ENCODE peak calls at places on chromosome 21, in nine cellular contexts. T is thoracic aorta, W is neural progenitor cell, O is heart right ventricle, S is tibial nerve, Y is PC-3, G is stomach, M is suprapubic skin, B is right atrium auricular region. N is an unnamed sample.

GRCh38 chr21:26070121-26070520 is 100.4 kb downstream of the APP start:
- DNase-seq in O (no peak), B (no peak), T (no peak), Y (peak; percentile 39), M (no peak), G (no peak), W (no peak), S (no peak), N (no peak)

GRCh38 chr21:17819878-17820232 is 699 bp upstream of the C21orf91 start:
- DNase-seq in O (no peak), Y (no peak), S (peak; percentile 23), G (no peak), T (peak; percentile 7), M (no peak), B (peak; percentile 62), W (no peak), N (peak; percentile 31)

GRCh38 chr21:36450511-36450910 is 29.4 kb downstream of the CLDN14 start:
- DNase-seq in M (no peak), Y (peak; percentile 41), S (no peak), G (no peak), B (no peak), T (no peak), W (no peak), O (no peak), N (no peak)

GRCh38 chr21:41142051-41142795 is 25.7 kb upstream of the BACE2 start:
- DNase-seq in Y (peak; percentile 86), S (no peak), T (peak; percentile 21), O (peak; percentile 41), G (no peak), M (no peak), W (peak; percentile 21), B (no peak), N (no peak)

GRCh38 chr21:28439246-28439645 is 553.4 kb downstream of the LTN1 start:
- DNase-seq in S (no peak), O (no peak), G (no peak), Y (no peak), B (no peak), T (no peak), M (no peak), W (no peak), N (no peak)

GRCh38 chr21:25464275-25464674 is 143.0 kb downstream of the MRPL39 start:
- DNase-seq in M (no peak), O (no peak), T (no peak), G (no peak), Y (peak; percentile 19), W (no peak), B (no peak), S (no peak), N (no peak)

GRCh38 chr21:25925936-25926335 is 191.2 kb downstream of the GABPA start:
- DNase-seq in B (no peak), T (no peak), M (no peak), S (no peak), G (peak; percentile 43), Y (peak; percentile 25), O (peak; percentile 64), W (no peak), N (no peak)

GRCh38 chr21:29378814-29379213 is 80.1 kb downstream of the BACH1 start:
- DNase-seq in M (no peak), T (no peak), S (no peak), B (no peak), W (no peak), G (peak; percentile 34), Y (no peak), O (no peak), N (no peak)

DNA sequence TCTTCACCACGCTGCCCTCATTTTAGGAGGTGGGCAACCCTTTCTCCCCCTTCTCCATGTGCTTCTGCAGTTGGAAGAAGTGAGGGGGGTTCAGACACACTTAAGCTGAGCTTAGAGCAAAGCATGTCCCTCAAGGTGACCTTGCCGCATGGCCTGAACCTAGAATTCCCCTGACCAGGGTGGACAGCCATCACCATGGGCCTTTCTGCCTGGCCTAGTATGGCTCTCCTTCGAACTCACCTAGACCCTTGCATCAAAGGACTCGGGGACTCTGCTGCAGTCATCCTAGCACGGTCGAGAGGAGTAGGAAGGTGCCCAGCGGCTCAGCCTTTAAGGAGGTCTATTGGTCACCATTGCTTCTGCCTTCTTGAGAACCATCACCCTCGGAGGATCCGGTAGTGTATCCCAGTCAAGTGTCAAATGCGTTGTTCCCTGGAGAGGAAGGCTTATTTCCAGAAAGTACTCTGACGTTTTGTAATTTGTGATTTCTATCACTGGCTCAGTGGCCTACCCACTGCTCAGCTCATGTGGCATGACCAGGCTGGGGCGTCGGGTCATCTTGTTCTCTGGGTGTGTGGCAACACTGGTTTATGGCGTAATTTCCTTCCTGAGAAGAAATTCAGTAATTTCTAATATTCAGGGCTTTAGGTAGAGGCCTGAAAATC is at the start of gene KCNE1:
- DNase-seq in M (no peak), S (no peak), O (no peak), B (peak; percentile 71), W (no peak), Y (no peak), T (no peak), G (no peak), N (no peak)
- H3K4me1 ChIP-seq in M (peaks cover 3% of the 10 kb centered on the region), S (no peaks in the 10 kb centered on the region), O (peaks cover 3% of the 10 kb centered on the region), B (peaks cover 28% of the 10 kb centered on the region), W (peaks cover 16% of the 10 kb centered on the region), Y (no peaks in the 10 kb centered on the region), T (no peaks in the 10 kb centered on the region), G (peaks cover 12% of the 10 kb centered on the region), N (no peaks in the 10 kb centered on the region)

DNA sequence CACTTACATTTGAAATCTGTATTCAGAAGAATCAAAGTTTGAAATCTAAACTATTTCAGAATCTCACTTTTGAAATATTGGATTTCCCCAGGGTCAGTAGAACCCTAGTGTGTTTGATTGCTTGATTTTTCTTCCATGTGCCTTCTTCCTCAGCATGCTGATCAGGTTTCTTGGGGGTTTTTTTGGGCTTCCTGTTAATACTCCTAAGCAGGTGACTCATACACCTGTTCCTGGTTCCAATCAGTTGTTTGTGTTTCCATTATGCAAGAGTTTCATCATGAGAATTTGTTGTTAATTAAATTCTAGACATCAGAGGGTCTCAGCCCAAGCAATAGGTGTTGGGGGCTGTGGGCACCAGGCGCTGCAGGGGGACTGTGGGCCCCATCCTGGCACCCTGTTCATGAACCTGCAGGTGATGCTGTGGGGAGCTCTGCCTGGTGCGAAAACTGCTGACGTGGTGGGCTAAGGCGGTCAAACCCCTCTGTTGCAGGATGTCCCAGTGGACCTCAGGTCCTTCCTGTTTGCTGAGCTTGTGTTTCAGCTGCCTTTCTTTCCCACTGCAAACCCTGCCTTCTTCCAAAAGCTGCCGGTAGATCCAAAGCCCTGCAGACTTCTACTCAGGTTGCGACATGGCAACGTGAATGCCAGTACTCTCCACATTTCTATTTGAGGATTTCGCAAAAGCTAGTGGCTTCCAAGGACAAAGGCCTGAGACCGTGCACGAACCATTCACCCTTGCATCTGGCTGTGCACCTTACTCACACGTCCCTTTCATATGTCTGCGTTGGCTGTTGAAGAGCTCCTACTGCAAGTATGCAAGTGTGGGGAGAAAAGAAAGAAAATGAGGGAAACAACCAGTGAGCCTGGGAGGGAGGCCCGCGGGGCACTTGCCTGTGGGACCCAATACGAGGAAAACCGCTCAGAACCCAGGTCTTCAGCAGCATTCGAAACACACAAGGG is 6.4 kb upstream of the RRP1 start:
- DNase-seq in S (no peak), G (no peak), W (no peak), B (no peak), T (no peak), M (no peak), Y (peak; percentile 86), O (no peak), N (no peak)
- H3K4me3 ChIP-seq in S (no peak overlapping the region), G (no peak overlapping the region), W (no peak overlapping the region), B (no peak overlapping the region), T (no peak overlapping the region), M (no peak overlapping the region), Y (no peak overlapping the region), O (no peak overlapping the region), N (no peak overlapping the region)

GRCh38 chr21:33069645-33069993 is 322 bp upstream of the OLIG1 start:
- DNase-seq in O (no peak), B (no peak), G (no peak), T (no peak), W (no peak), Y (no peak), M (no peak), S (no peak), N (no peak)

GRCh38 chr21:33069994-33070811 is at the start of gene OLIG1:
- DNase-seq in B (no peak), W (peak; percentile 83), O (no peak), M (no peak), T (no peak), Y (peak; percentile 56), S (no peak), G (peak; percentile 35), N (peak; percentile 51)

GRCh38 chr21:33067045-33067444 is 2.9 kb upstream of the OLIG1 start:
- DNase-seq in B (no peak), Y (no peak), G (no peak), O (no peak), T (no peak), W (no peak), S (no peak), M (no peak), N (no peak)

GRCh38 chr21:33069243-33069642 is 698 bp upstream of the OLIG1 start:
- DNase-seq in W (no peak), Y (no peak), T (no peak), S (no peak), G (no peak), O (no peak), B (no peak), M (no peak), N (no peak)

DNA sequence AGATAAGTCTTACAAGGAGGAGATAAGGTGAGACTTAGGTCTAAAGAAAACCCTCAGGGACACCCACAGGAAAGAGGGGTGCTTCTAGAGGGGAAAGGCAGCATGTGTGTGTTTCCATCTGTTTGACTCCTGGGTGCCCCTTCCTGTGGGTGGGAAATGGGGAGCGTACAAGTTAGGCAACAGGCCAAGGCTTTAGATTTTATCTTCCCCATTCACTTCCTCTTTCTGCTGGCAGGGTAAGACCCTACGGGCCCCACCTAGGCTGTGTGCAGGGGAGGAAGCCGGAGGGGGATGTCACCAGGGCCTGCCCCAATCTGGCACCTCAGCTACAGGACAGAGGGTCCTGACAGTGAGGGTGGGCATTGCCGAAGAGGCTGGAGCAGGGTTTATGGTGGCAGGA is 2.5 kb upstream of the OLIG1 start:
- DNase-seq in M (no peak), S (no peak), O (no peak), B (no peak), T (no peak), W (no peak), Y (no peak), G (no peak), N (no peak)
- H3K27me3 ChIP-seq in M (peaks cover 100% of the 10 kb centered on the region), S (no peaks in the 10 kb centered on the region), O (peaks cover 99% of the 10 kb centered on the region), B (peaks cover 19% of the 10 kb centered on the region), T (peaks cover 21% of the 10 kb centered on the region), W (peaks cover 100% of the 10 kb centered on the region), Y (peaks cover 72% of the 10 kb centered on the region), G (peaks cover 13% of the 10 kb centered on the region), N (no peaks in the 10 kb centered on the region)

GRCh38 chr21:42237161-42237560 is 18.2 kb downstream of the ABCG1 start:
- DNase-seq in M (no peak), Y (no peak), G (no peak), B (no peak), T (no peak), W (no peak), S (no peak), O (no peak), N (no peak)

GRCh38 chr21:42236014-42236413 is 17.1 kb downstream of the ABCG1 start:
- DNase-seq in O (peak; percentile 59), G (peak; percentile 52), T (no peak), S (no peak), Y (no peak), B (no peak), M (no peak), W (no peak), N (no peak)

GRCh38 chr21:42235593-42235992 is 16.7 kb downstream of the ABCG1 start:
- DNase-seq in O (no peak), W (no peak), T (no peak), B (no peak), Y (no peak), M (no peak), G (no peak), S (no peak), N (no peak)

GRCh38 chr21:42237577-42237976 is 18.6 kb downstream of the ABCG1 start:
- DNase-seq in W (no peak), M (no peak), O (no peak), S (no peak), B (no peak), Y (no peak), G (no peak), T (no peak), N (no peak)

DNA sequence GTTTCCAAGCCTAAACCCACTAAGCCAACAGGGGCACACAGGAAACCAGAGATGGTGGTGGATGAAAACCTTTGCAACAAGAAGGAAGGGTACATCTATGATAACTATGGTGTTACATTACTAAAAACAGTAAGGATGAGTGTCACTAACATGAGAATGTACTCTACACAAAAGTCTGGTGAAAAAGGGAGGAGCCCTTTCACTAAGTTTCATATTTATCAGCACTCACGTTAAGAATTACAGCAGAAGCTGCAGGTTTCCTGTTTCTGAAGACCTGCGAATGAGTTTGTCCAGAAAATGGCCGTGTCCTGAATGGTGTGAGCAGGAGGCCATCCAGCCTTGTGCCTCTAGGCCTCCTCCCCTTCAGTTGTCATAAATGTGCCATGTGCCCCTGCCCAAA is 17.8 kb downstream of the ABCG1 start:
- DNase-seq in T (no peak), O (no peak), B (no peak), Y (no peak), M (no peak), S (no peak), G (no peak), W (no peak), N (no peak)
- H3K4me1 ChIP-seq in T (peaks cover 27% of the 10 kb centered on the region), O (peaks cover 64% of the 10 kb centered on the region), B (peaks cover 73% of the 10 kb centered on the region), Y (peaks cover 16% of the 10 kb centered on the region), M (peaks cover 69% of the 10 kb centered on the region), S (no peaks in the 10 kb centered on the region), G (peaks cover 64% of the 10 kb centered on the region), W (peaks cover 50% of the 10 kb centered on the region), N (no peaks in the 10 kb centered on the region)